ENCODE peak calls at places on chromosomes 12 and 14, in seven cellular contexts. One of them, this sample, is unnamed.
A peak's percentile ranks its signal among the peaks of the same experiment; 100 is the strongest.

GRCh38 chr14:103067231-103067954 is 10.0 kb upstream of the CDC42BPB start:
- DNase-seq in mesothelial cell of epicardium: no peak
- DNase-seq in cardiac muscle cell: no peak
- DNase-seq in T-helper 1 cell: no peak
- DNase-seq in central memory CD4-positive, alpha-beta T cell: no peak
- DNase-seq in sigmoid colon: peak; percentile 68
- DNase-seq in stimulated activated CD4-positive, alpha-beta T cell treated with anti-CD3 and anti-CD28 coated beads, Interleukin-15, amount 100 ng/mL, for 1 hour: no peak
- DNase-seq in this sample: no peak

GRCh38 chr14:103207404-103208072 is 84.3 kb downstream of the TNFAIP2 start:
- DNase-seq in central memory CD4-positive, alpha-beta T cell: no peak
- DNase-seq in stimulated activated CD4-positive, alpha-beta T cell treated with anti-CD3 and anti-CD28 coated beads, Interleukin-15, amount 100 ng/mL, for 1 hour: no peak
- DNase-seq in T-helper 1 cell: no peak
- DNase-seq in sigmoid colon: peak; percentile 79
- DNase-seq in mesothelial cell of epicardium: no peak
- DNase-seq in cardiac muscle cell: peak; percentile 31
- DNase-seq in this sample: no peak

GRCh38 chr12:130132831-130133635 is 29.2 kb upstream of the FZD10 start:
- DNase-seq in sigmoid colon: no peak
- DNase-seq in T-helper 1 cell: no peak
- DNase-seq in mesothelial cell of epicardium: no peak
- DNase-seq in central memory CD4-positive, alpha-beta T cell: no peak
- DNase-seq in cardiac muscle cell: no peak
- DNase-seq in stimulated activated CD4-positive, alpha-beta T cell treated with anti-CD3 and anti-CD28 coated beads, Interleukin-15, amount 100 ng/mL, for 1 hour: no peak
- DNase-seq in this sample: no peak

GRCh38 chr14:90438841-90439240 is 42.0 kb downstream of the CALM1 start:
- DNase-seq in central memory CD4-positive, alpha-beta T cell: no peak
- DNase-seq in sigmoid colon: no peak
- DNase-seq in cardiac muscle cell: no peak
- DNase-seq in stimulated activated CD4-positive, alpha-beta T cell treated with anti-CD3 and anti-CD28 coated beads, Interleukin-15, amount 100 ng/mL, for 1 hour: no peak
- DNase-seq in T-helper 1 cell: no peak
- DNase-seq in mesothelial cell of epicardium: no peak
- DNase-seq in this sample: no peak

GRCh38 chr14:101521306-101521935 is 39.9 kb upstream of the DIO3 start:
- DNase-seq in cardiac muscle cell: no peak
- DNase-seq in stimulated activated CD4-positive, alpha-beta T cell treated with anti-CD3 and anti-CD28 coated beads, Interleukin-15, amount 100 ng/mL, for 1 hour: no peak
- DNase-seq in sigmoid colon: no peak
- DNase-seq in mesothelial cell of epicardium: no peak
- DNase-seq in T-helper 1 cell: no peak
- DNase-seq in central memory CD4-positive, alpha-beta T cell: no peak
- DNase-seq in this sample: no peak

GRCh38 chr12:57582440-57582839 is 8.6 kb upstream of the PIP4K2C start:
- DNase-seq in stimulated activated CD4-positive, alpha-beta T cell treated with anti-CD3 and anti-CD28 coated beads, Interleukin-15, amount 100 ng/mL, for 1 hour: no peak
- DNase-seq in central memory CD4-positive, alpha-beta T cell: no peak
- DNase-seq in cardiac muscle cell: no peak
- DNase-seq in sigmoid colon: no peak
- DNase-seq in T-helper 1 cell: no peak
- DNase-seq in mesothelial cell of epicardium: no peak
- DNase-seq in this sample: no peak

GRCh38 chr14:65462411-65462810 is 49.9 kb downstream of the FUT8 start:
- DNase-seq in T-helper 1 cell: no peak
- DNase-seq in central memory CD4-positive, alpha-beta T cell: no peak
- DNase-seq in stimulated activated CD4-positive, alpha-beta T cell treated with anti-CD3 and anti-CD28 coated beads, Interleukin-15, amount 100 ng/mL, for 1 hour: no peak
- DNase-seq in cardiac muscle cell: no peak
- DNase-seq in sigmoid colon: no peak
- DNase-seq in mesothelial cell of epicardium: no peak
- DNase-seq in this sample: no peak

GRCh38 chr12:104738371-104738710 is 219.7 kb downstream of the SLC41A2 start:
- DNase-seq in central memory CD4-positive, alpha-beta T cell: no peak
- DNase-seq in stimulated activated CD4-positive, alpha-beta T cell treated with anti-CD3 and anti-CD28 coated beads, Interleukin-15, amount 100 ng/mL, for 1 hour: no peak
- DNase-seq in cardiac muscle cell: no peak
- DNase-seq in T-helper 1 cell: no peak
- DNase-seq in sigmoid colon: no peak
- DNase-seq in mesothelial cell of epicardium: no peak
- DNase-seq in this sample: no peak

GRCh38 chr12:121805800-121806555 is 2.2 kb downstream of the SETD1B start:
- DNase-seq in sigmoid colon: no peak
- DNase-seq in T-helper 1 cell: no peak
- DNase-seq in mesothelial cell of epicardium: no peak
- DNase-seq in cardiac muscle cell: peak; percentile 34
- DNase-seq in stimulated activated CD4-positive, alpha-beta T cell treated with anti-CD3 and anti-CD28 coated beads, Interleukin-15, amount 100 ng/mL, for 1 hour: no peak
- DNase-seq in central memory CD4-positive, alpha-beta T cell: peak; percentile 38
- DNase-seq in this sample: no peak

GRCh38 chr12:52351196-52352059 is 15.9 kb downstream of the KRT85 start:
- DNase-seq in central memory CD4-positive, alpha-beta T cell: peak; percentile 67
- DNase-seq in cardiac muscle cell: no peak
- DNase-seq in mesothelial cell of epicardium: no peak
- DNase-seq in sigmoid colon: no peak
- DNase-seq in stimulated activated CD4-positive, alpha-beta T cell treated with anti-CD3 and anti-CD28 coated beads, Interleukin-15, amount 100 ng/mL, for 1 hour: no peak
- DNase-seq in T-helper 1 cell: peak; percentile 38
- DNase-seq in this sample: no peak

GRCh38 chr12:44379827-44380226 is 496.3 kb downstream of the NELL2 start:
- DNase-seq in cardiac muscle cell: peak; percentile 22
- DNase-seq in mesothelial cell of epicardium: no peak
- DNase-seq in stimulated activated CD4-positive, alpha-beta T cell treated with anti-CD3 and anti-CD28 coated beads, Interleukin-15, amount 100 ng/mL, for 1 hour: no peak
- DNase-seq in sigmoid colon: no peak
- DNase-seq in central memory CD4-positive, alpha-beta T cell: no peak
- DNase-seq in T-helper 1 cell: no peak
- DNase-seq in this sample: no peak

GRCh38 chr12:129075451-129076208 is 222.4 kb downstream of the GLT1D1 start:
- DNase-seq in central memory CD4-positive, alpha-beta T cell: no peak
- DNase-seq in cardiac muscle cell: no peak
- DNase-seq in stimulated activated CD4-positive, alpha-beta T cell treated with anti-CD3 and anti-CD28 coated beads, Interleukin-15, amount 100 ng/mL, for 1 hour: no peak
- DNase-seq in sigmoid colon: no peak
- DNase-seq in mesothelial cell of epicardium: no peak
- DNase-seq in T-helper 1 cell: no peak
- DNase-seq in this sample: no peak

GRCh38 chr14:77088219-77088618 is 9.8 kb upstream of the CIPC start:
- DNase-seq in central memory CD4-positive, alpha-beta T cell: no peak
- DNase-seq in mesothelial cell of epicardium: peak; percentile 53
- DNase-seq in stimulated activated CD4-positive, alpha-beta T cell treated with anti-CD3 and anti-CD28 coated beads, Interleukin-15, amount 100 ng/mL, for 1 hour: no peak
- DNase-seq in T-helper 1 cell: no peak
- DNase-seq in sigmoid colon: no peak
- DNase-seq in cardiac muscle cell: no peak
- DNase-seq in this sample: no peak

GRCh38 chr14:75884198-75884611 is 97.6 kb downstream of the TGFB3 start:
- DNase-seq in central memory CD4-positive, alpha-beta T cell: no peak
- DNase-seq in mesothelial cell of epicardium: no peak
- DNase-seq in sigmoid colon: no peak
- DNase-seq in cardiac muscle cell: no peak
- DNase-seq in stimulated activated CD4-positive, alpha-beta T cell treated with anti-CD3 and anti-CD28 coated beads, Interleukin-15, amount 100 ng/mL, for 1 hour: no peak
- DNase-seq in T-helper 1 cell: no peak
- DNase-seq in this sample: no peak

GRCh38 chr12:28050606-28051005 is 78.1 kb upstream of the PTHLH start:
- DNase-seq in mesothelial cell of epicardium: no peak
- DNase-seq in T-helper 1 cell: no peak
- DNase-seq in stimulated activated CD4-positive, alpha-beta T cell treated with anti-CD3 and anti-CD28 coated beads, Interleukin-15, amount 100 ng/mL, for 1 hour: no peak
- DNase-seq in sigmoid colon: no peak
- DNase-seq in cardiac muscle cell: no peak
- DNase-seq in central memory CD4-positive, alpha-beta T cell: no peak
- DNase-seq in this sample: no peak

GRCh38 chr14:23182372-23183014 is 967 bp downstream of the SLC7A8 start:
- DNase-seq in T-helper 1 cell: peak; percentile 15
- DNase-seq in mesothelial cell of epicardium: peak; percentile 38
- DNase-seq in central memory CD4-positive, alpha-beta T cell: peak; percentile 13
- DNase-seq in sigmoid colon: no peak
- DNase-seq in cardiac muscle cell: peak; percentile 61
- DNase-seq in stimulated activated CD4-positive, alpha-beta T cell treated with anti-CD3 and anti-CD28 coated beads, Interleukin-15, amount 100 ng/mL, for 1 hour: no peak
- DNase-seq in this sample: no peak

GRCh38 chr12:62248873-62249272 is 11.3 kb upstream of the USP15 start:
- DNase-seq in central memory CD4-positive, alpha-beta T cell: no peak
- DNase-seq in T-helper 1 cell: no peak
- DNase-seq in cardiac muscle cell: no peak
- DNase-seq in mesothelial cell of epicardium: no peak
- DNase-seq in sigmoid colon: no peak
- DNase-seq in stimulated activated CD4-positive, alpha-beta T cell treated with anti-CD3 and anti-CD28 coated beads, Interleukin-15, amount 100 ng/mL, for 1 hour: no peak
- DNase-seq in this sample: no peak

This sample was measured in esophagus squamous epithelium.